ENCODE peak calls at places on chromosomes 4 and X, in five cellular contexts. M, C, A, L and Z are unnamed samples.
A peak's percentile ranks its signal among the peaks of the same experiment; 100 is the strongest.

GRCh38 chr4:163610642-163611041 is 116.2 kb downstream of the TMA16 start:
- DNase-seq in M (no peak), C (no peak), A (no peak), L (no peak), Z (no peak)

GRCh38 chrX:26558719-26559386 is 342.9 kb downstream of the MAGEB5 start:
- DNase-seq in M (peak; percentile 28), C (no peak), A (no peak), L (no peak), Z (no peak)

GRCh38 chr4:89290727-89291126 is 16.9 kb downstream of the GPRIN3 start:
- DNase-seq in M (no peak), C (no peak), A (no peak), L (no peak), Z (no peak)

GRCh38 chr4:114208747-114209146 is 229.3 kb upstream of the ARSJ start:
- DNase-seq in M (no peak), C (no peak), A (peak; percentile 41), L (no peak), Z (no peak)

GRCh38 chr4:91064157-91064853 is 937.1 kb downstream of the CCSER1 start:
- DNase-seq in M (no peak), C (peak; percentile 67), A (peak; percentile 69), L (peak; percentile 5), Z (no peak)

GRCh38 chr4:14701389-14701788 is 300.9 kb upstream of the CPEB2 start:
- DNase-seq in M (no peak), C (no peak), A (no peak), L (no peak), Z (no peak)

GRCh38 chr4:173522160-173522873 is 7.7 kb downstream of the HAND2 start:
- DNase-seq in M (peak; percentile 81), C (peak; percentile 97), A (peak; percentile 90), L (no peak), Z (peak; percentile 93)

GRCh38 chrX:9493936-9494335 is 29.1 kb downstream of the TBL1X start:
- DNase-seq in M (no peak), C (no peak), A (no peak), L (no peak), Z (no peak)

GRCh38 chr4:169952236-169953088 is 73.7 kb downstream of the MFAP3L start:
- DNase-seq in M (no peak), C (no peak), A (no peak), L (no peak), Z (no peak)

GRCh38 chr4:1746265-1746691 is 25.0 kb downstream of the TACC3 start:
- DNase-seq in M (peak; percentile 93), C (peak; percentile 77), A (peak; percentile 57), L (peak; percentile 76), Z (peak; percentile 92)

GRCh38 chrX:41692162-41692749 is 3.5 kb downstream of the GPR34 start:
- DNase-seq in M (no peak), C (peak; percentile 89), A (peak; percentile 22), L (no peak), Z (no peak)

GRCh38 chrX:133081990-133082389 is 14.9 kb downstream of the USP26 start:
- DNase-seq in M (no peak), C (no peak), A (no peak), L (no peak), Z (no peak)

GRCh38 chrX:134173541-134174272 is 63.3 kb upstream of the CCDC160 start:
- DNase-seq in M (no peak), C (no peak), A (no peak), L (no peak), Z (no peak)

GRCh38 chr4:104966349-104967033 is 180.2 kb upstream of the TET2 start:
- DNase-seq in M (no peak), C (peak; percentile 4), A (peak; percentile 21), L (peak; percentile 2), Z (no peak)

GRCh38 chr4:112296949-112297483 is at the start of gene ALPK1:
- DNase-seq in M (no peak), C (peak; percentile 95), A (peak; percentile 97), L (peak; percentile 6), Z (no peak)

DNA sequence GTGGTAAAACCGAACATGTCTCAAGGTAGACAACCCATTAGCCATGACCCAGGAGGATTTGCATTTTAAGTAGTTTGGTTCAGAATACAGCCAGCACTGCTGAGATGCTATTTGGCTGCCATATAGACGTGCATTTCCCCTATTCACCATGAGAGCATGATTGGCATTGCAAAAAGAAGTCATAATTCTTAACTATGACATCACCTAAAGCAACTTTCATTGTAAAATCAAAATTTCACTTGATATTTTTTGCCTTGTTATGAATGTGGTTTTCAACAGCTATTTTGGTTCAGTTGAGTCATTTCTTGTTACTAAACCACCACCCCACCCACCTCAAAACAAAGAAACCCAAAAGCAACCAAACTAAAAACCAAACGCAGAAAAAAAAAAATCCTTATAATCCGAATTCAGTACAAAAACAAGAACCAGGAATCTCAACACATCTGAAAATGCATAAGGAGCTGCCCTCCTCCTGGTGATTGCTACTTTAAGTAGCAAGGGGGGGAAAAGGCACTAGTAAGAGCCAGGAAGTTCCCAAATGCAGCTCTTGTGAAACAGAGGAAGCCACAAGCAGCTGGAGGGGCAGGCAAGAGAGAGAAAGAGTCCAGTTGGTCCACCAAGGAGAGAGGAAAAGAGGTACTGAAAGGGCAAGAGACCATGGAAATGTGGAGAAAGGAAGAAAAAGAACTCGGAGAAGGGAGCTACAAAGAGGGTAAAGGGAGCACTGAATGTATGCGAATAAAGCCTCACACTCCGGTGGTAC is 3.1 kb downstream of the SLITRK4 start:
- DNase-seq in M (no peak), C (peak; percentile 76), A (peak; percentile 37), L (no peak), Z (no peak)
- H3K4me3 ChIP-seq in M (no peak overlapping the region), C (peak overlapping the region; percentile 36), A (peak overlapping the region; percentile 39), L (no peak overlapping the region), Z (no peak overlapping the region)

DNA sequence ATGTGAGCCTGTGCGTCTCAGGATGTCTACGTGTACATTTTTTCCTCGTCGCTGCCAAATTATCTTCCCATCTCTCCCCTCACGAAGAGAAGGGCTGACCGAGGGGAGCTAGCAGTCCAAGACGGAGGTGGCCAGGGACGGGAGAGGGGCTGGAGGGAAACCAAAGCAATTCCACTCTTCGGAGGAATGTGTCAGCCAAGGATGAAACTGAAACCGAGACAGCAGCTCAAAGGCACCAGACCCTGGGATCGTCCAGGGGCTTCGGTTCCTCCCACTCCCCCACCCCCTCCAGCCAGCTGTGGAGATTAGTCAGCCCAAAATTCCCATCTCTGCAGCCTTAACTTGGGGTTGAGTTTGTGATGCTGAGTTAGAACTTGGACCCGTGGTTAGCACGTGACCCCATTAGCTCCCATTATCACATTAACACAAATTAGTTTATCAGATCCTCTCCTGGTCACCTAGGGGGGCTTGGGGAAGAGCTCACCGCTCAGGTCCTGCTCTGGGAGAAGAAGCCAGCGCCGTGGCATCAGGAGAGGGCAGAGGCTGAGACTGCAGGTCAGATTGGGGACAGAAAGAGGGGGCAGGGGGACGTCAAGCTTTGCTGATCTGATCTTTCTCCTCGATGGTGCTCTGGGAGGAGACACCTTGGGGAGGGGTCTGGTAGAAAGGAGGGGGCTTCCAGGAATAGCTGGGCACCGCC is 8.8 kb upstream of the ELF4 start:
- DNase-seq in M (no peak), C (peak; percentile 50), A (peak; percentile 58), L (no peak), Z (no peak)
- H3K4me3 ChIP-seq in M (no peak overlapping the region), C (peak overlapping the region; percentile 7), A (peak overlapping the region; percentile 15), L (peak overlapping the region; percentile 30), Z (no peak overlapping the region)

GRCh38 chr4:184383497-184384055 is 90.8 kb downstream of the IRF2 start:
- DNase-seq in M (no peak), C (peak; percentile 96), A (peak; percentile 97), L (peak; percentile 49), Z (no peak)
- H3K4me3 ChIP-seq in M (no peak overlapping the region), C (peak overlapping the region; percentile 48), A (peak overlapping the region; percentile 60), L (peak overlapping the region; percentile 59), Z (peak overlapping the region; percentile 29)

GRCh38 chr4:9592010-9592409 is 147.8 kb downstream of the DEFB131A start:
- DNase-seq in M (no peak), C (no peak), A (no peak), L (no peak), Z (no peak)

GRCh38 chr4:9600246-9600645 is 156.0 kb downstream of the DEFB131A start:
- DNase-seq in M (no peak), C (no peak), A (no peak), L (no peak), Z (no peak)

DNA sequence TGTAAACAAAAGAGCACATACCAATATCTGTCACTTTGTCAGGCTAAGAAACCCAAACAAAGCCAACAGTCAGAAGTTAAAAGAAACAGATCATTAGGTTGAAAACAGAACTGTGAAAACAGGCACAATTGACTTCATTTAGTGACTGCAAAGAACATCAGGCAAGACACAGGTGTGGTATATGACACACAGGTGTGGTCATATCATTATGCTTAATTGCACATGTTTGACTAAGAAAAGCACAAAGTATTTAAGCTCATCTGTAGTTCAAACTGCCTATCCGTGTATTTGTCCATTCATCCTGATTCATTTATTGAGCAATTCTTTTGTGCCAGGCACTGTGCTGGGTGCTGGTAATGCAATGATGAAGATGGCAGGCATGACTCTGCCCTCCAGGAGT is 150.7 kb downstream of the DEFB131A start:
- DNase-seq in M (no peak), C (no peak), A (no peak), L (no peak), Z (no peak)
- H3K4me3 ChIP-seq in M (no peak overlapping the region), C (no peak overlapping the region), A (no peak overlapping the region), L (no peak overlapping the region), Z (no peak overlapping the region)

DNA sequence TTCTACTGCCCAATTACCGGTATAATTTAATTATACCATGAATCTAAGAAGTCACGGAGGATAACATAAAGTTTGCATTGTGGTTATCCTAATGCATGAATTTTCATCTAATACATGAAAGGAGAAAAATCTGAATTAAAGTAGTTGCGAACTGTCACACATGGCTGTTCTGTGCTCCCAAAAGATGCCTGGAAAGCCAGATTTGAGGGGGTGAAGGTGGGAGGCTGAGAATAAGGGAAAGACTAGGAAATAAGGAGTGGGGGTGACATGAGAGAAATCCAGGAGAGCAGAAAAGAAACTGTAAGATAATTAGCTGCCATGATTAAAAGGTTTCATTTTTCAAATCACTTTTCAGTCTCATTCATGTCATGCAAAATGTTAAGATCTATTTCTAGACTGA is 1582.7 kb downstream of the STIM2 start:
- DNase-seq in M (no peak), C (no peak), A (no peak), L (no peak), Z (no peak)
- H3K4me3 ChIP-seq in M (no peak overlapping the region), C (no peak overlapping the region), A (no peak overlapping the region), L (no peak overlapping the region), Z (no peak overlapping the region)

DNA sequence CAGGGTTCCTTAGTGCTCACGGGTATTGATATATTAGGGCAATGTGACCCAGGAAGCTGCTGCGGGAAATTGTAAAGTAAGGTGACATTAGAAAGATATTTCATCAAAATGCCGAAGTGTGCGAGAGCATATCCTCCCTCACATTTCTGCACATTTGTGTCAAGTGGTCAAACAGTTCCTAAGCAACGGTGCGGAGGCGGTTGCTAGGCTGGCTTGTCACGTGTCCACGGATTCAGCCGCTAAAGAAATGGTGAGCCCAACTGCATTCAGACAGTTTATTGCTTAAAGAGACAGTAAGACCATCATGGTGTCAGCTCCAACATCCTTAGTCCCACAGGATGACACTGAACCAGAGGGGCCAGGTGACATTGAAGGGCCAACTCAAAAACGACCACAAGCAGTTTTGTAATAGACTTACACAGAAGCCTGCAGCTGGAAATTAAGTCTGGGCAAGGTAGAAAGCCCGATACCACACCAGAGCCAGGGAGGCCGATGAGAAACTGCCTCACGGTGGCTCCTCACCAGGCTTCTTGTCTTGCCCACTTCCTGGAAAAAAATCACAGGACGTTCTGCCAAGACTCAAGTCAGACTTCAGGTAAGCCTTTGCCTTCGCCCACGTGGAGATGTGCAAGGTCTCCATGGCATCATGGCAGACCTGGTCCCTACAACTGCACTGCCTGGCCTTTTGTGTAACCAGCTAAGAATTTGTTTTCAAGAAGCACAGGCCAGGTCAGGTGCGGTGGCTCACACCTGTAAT is 50.4 kb downstream of the USP11 start:
- DNase-seq in M (no peak), C (peak; percentile 63), A (peak; percentile 41), L (no peak), Z (no peak)
- H3K4me3 ChIP-seq in M (no peak overlapping the region), C (no peak overlapping the region), A (no peak overlapping the region), L (no peak overlapping the region), Z (no peak overlapping the region)